ENCODE peak calls at places on chromosomes 5 and 9, in nine cellular contexts. One of them, this sample, is unnamed.

GRCh38 chr5:125375143-125375542 is 628.7 kb upstream of the ZNF608 start:
- DNase-seq in IMR-90: no peak
- DNase-seq in stomach: no peak
- DNase-seq in SK-N-SH: no peak
- DNase-seq in cardiac muscle cell: no peak
- DNase-seq in esophagus squamous epithelium: no peak
- DNase-seq in left ventricle myocardium inferior: no peak
- DNase-seq in pancreas: no peak
- DNase-seq in heart right ventricle: no peak
- DNase-seq in this sample: no peak

GRCh38 chr9:111412280-111412679 is 71.9 kb downstream of the ECPAS start:
- DNase-seq in IMR-90: no peak
- DNase-seq in stomach: no peak
- DNase-seq in SK-N-SH: no peak
- DNase-seq in cardiac muscle cell: no peak
- DNase-seq in esophagus squamous epithelium: no peak
- DNase-seq in left ventricle myocardium inferior: no peak
- DNase-seq in pancreas: no peak
- DNase-seq in heart right ventricle: no peak
- DNase-seq in this sample: no peak

GRCh38 chr9:137417161-137418021 is 5.6 kb downstream of the EXD3 start:
- DNase-seq in IMR-90: no peak
- DNase-seq in stomach: no peak
- DNase-seq in SK-N-SH: no peak
- DNase-seq in cardiac muscle cell: no peak
- DNase-seq in esophagus squamous epithelium: no peak
- DNase-seq in left ventricle myocardium inferior: no peak
- DNase-seq in pancreas: peak; percentile 68
- DNase-seq in heart right ventricle: no peak
- DNase-seq in this sample: no peak

GRCh38 chr5:178312900-178313299 is 80.3 kb upstream of the PHYKPL start:
- DNase-seq in IMR-90: no peak
- DNase-seq in stomach: peak; percentile 57
- DNase-seq in SK-N-SH: no peak
- DNase-seq in cardiac muscle cell: no peak
- DNase-seq in esophagus squamous epithelium: no peak
- DNase-seq in left ventricle myocardium inferior: no peak
- DNase-seq in pancreas: peak; percentile 16
- DNase-seq in heart right ventricle: peak; percentile 43
- DNase-seq in this sample: no peak

GRCh38 chr9:130472184-130472705 is 27.5 kb downstream of the ASS1 start:
- DNase-seq in IMR-90: no peak
- DNase-seq in stomach: no peak
- DNase-seq in SK-N-SH: no peak
- DNase-seq in cardiac muscle cell: no peak
- DNase-seq in esophagus squamous epithelium: no peak
- DNase-seq in left ventricle myocardium inferior: no peak
- DNase-seq in pancreas: no peak
- DNase-seq in heart right ventricle: no peak
- DNase-seq in this sample: no peak

GRCh38 chr9:98635374-98635773 is 73.4 kb downstream of the GABBR2 start:
- DNase-seq in IMR-90: peak; percentile 62
- DNase-seq in stomach: no peak
- DNase-seq in SK-N-SH: no peak
- DNase-seq in cardiac muscle cell: no peak
- DNase-seq in esophagus squamous epithelium: no peak
- DNase-seq in left ventricle myocardium inferior: no peak
- DNase-seq in pancreas: no peak
- DNase-seq in heart right ventricle: no peak
- DNase-seq in this sample: no peak

GRCh38 chr9:22211588-22212360 is 202.7 kb upstream of the CDKN2B start:
- DNase-seq in IMR-90: peak; percentile 93
- DNase-seq in stomach: no peak
- DNase-seq in SK-N-SH: no peak
- DNase-seq in cardiac muscle cell: no peak
- DNase-seq in esophagus squamous epithelium: no peak
- DNase-seq in left ventricle myocardium inferior: no peak
- DNase-seq in pancreas: no peak
- DNase-seq in heart right ventricle: no peak
- DNase-seq in this sample: no peak

GRCh38 chr9:89789922-89790510 is 185.2 kb downstream of the GADD45G start:
- DNase-seq in IMR-90: no peak
- DNase-seq in stomach: no peak
- DNase-seq in SK-N-SH: no peak
- DNase-seq in cardiac muscle cell: no peak
- DNase-seq in esophagus squamous epithelium: no peak
- DNase-seq in left ventricle myocardium inferior: no peak
- DNase-seq in pancreas: no peak
- DNase-seq in heart right ventricle: no peak
- DNase-seq in this sample: no peak

GRCh38 chr5:59361454-59361853 is 532.1 kb downstream of the PDE4D start:
- DNase-seq in IMR-90: no peak
- DNase-seq in stomach: no peak
- DNase-seq in SK-N-SH: no peak
- DNase-seq in cardiac muscle cell: no peak
- DNase-seq in esophagus squamous epithelium: no peak
- DNase-seq in left ventricle myocardium inferior: no peak
- DNase-seq in pancreas: no peak
- DNase-seq in heart right ventricle: no peak
- DNase-seq in this sample: no peak

GRCh38 chr9:1453636-1454035 is 403.5 kb downstream of the DMRT2 start:
- DNase-seq in IMR-90: no peak
- DNase-seq in stomach: no peak
- DNase-seq in SK-N-SH: no peak
- DNase-seq in cardiac muscle cell: no peak
- DNase-seq in esophagus squamous epithelium: no peak
- DNase-seq in left ventricle myocardium inferior: no peak
- DNase-seq in pancreas: no peak
- DNase-seq in heart right ventricle: no peak
- DNase-seq in this sample: no peak
- TF ChIP-seq CTCF in IMR-90: no peak
- TF ChIP-seq CTCF in stomach: no peak
- TF ChIP-seq CTCF in SK-N-SH: no peak
- TF ChIP-seq CTCF in cardiac muscle cell: no peak
- TF ChIP-seq CTCF in esophagus squamous epithelium: no peak
- TF ChIP-seq CTCF in left ventricle myocardium inferior: no peak
- TF ChIP-seq CTCF in pancreas: no peak
- TF ChIP-seq CTCF in heart right ventricle: no peak
- TF ChIP-seq CTCF in this sample: no peak

DNA sequence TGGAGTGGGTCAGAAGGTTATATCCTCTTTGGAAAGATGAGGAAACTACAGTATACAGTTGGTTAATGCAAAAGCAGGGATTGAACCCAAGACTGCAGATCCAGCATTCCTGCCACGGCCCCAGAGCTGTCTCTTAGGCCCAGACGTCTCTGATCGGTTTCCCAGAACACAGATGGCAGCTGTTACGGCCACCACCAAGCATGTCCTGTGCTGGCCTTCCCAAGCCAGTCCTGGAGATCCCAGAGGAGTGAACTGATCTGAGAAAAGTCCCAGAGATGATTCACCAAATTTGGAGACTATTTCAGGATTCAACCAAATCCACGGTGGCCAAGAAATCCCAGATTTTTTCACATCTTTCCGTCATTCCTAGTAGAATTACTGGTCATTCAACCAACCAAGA is 20.1 kb downstream of the TNIP1 start:
- DNase-seq in IMR-90: no peak
- DNase-seq in stomach: no peak
- DNase-seq in SK-N-SH: no peak
- DNase-seq in cardiac muscle cell: no peak
- DNase-seq in esophagus squamous epithelium: no peak
- DNase-seq in left ventricle myocardium inferior: no peak
- DNase-seq in pancreas: no peak
- DNase-seq in heart right ventricle: no peak
- DNase-seq in this sample: no peak
- H3K27ac ChIP-seq in IMR-90: no peak overlapping the region
- H3K27ac ChIP-seq in stomach: peak overlapping the region; percentile 71
- H3K27ac ChIP-seq in SK-N-SH: no peak overlapping the region
- H3K27ac ChIP-seq in cardiac muscle cell: no peak overlapping the region
- H3K27ac ChIP-seq in esophagus squamous epithelium: peak overlapping the region; percentile 59
- H3K27ac ChIP-seq in left ventricle myocardium inferior: peak overlapping the region; percentile 93
- H3K27ac ChIP-seq in pancreas: no peak overlapping the region
- H3K27ac ChIP-seq in heart right ventricle: peak overlapping the region; percentile 89
- H3K27ac ChIP-seq in this sample: no peak overlapping the region

GRCh38 chr5:157215826-157216167 is 35.2 kb downstream of the ITK start:
- DNase-seq in IMR-90: no peak
- DNase-seq in stomach: no peak
- DNase-seq in SK-N-SH: no peak
- DNase-seq in cardiac muscle cell: no peak
- DNase-seq in esophagus squamous epithelium: no peak
- DNase-seq in left ventricle myocardium inferior: no peak
- DNase-seq in pancreas: no peak
- DNase-seq in heart right ventricle: no peak
- DNase-seq in this sample: no peak

GRCh38 chr5:157214399-157214798 is 33.8 kb downstream of the ITK start:
- DNase-seq in IMR-90: no peak
- DNase-seq in stomach: no peak
- DNase-seq in SK-N-SH: no peak
- DNase-seq in cardiac muscle cell: no peak
- DNase-seq in esophagus squamous epithelium: no peak
- DNase-seq in left ventricle myocardium inferior: no peak
- DNase-seq in pancreas: no peak
- DNase-seq in heart right ventricle: no peak
- DNase-seq in this sample: no peak

GRCh38 chr5:157213527-157214243 is 33.0 kb downstream of the ITK start:
- DNase-seq in IMR-90: no peak
- DNase-seq in stomach: no peak
- DNase-seq in SK-N-SH: no peak
- DNase-seq in cardiac muscle cell: no peak
- DNase-seq in esophagus squamous epithelium: no peak
- DNase-seq in left ventricle myocardium inferior: no peak
- DNase-seq in pancreas: no peak
- DNase-seq in heart right ventricle: no peak
- DNase-seq in this sample: no peak

GRCh38 chr5:157215143-157215825 is 34.6 kb downstream of the ITK start:
- DNase-seq in IMR-90: no peak
- DNase-seq in stomach: no peak
- DNase-seq in SK-N-SH: no peak
- DNase-seq in cardiac muscle cell: no peak
- DNase-seq in esophagus squamous epithelium: no peak
- DNase-seq in left ventricle myocardium inferior: no peak
- DNase-seq in pancreas: no peak
- DNase-seq in heart right ventricle: no peak
- DNase-seq in this sample: no peak

GRCh38 chr5:157212307-157212706 is 31.7 kb downstream of the ITK start:
- DNase-seq in IMR-90: no peak
- DNase-seq in stomach: no peak
- DNase-seq in SK-N-SH: no peak
- DNase-seq in cardiac muscle cell: no peak
- DNase-seq in esophagus squamous epithelium: no peak
- DNase-seq in left ventricle myocardium inferior: no peak
- DNase-seq in pancreas: no peak
- DNase-seq in heart right ventricle: no peak
- DNase-seq in this sample: no peak
- H3K36me3 ChIP-seq in IMR-90: no peaks in the 10 kb centered on the region
- H3K36me3 ChIP-seq in stomach: no peaks in the 10 kb centered on the region
- H3K36me3 ChIP-seq in SK-N-SH: no peaks in the 10 kb centered on the region
- H3K36me3 ChIP-seq in cardiac muscle cell: no peaks in the 10 kb centered on the region
- H3K36me3 ChIP-seq in esophagus squamous epithelium: no peaks in the 10 kb centered on the region
- H3K36me3 ChIP-seq in left ventricle myocardium inferior: no peaks in the 10 kb centered on the region
- H3K36me3 ChIP-seq in pancreas: no peaks in the 10 kb centered on the region
- H3K36me3 ChIP-seq in heart right ventricle: no peaks in the 10 kb centered on the region
- H3K36me3 ChIP-seq in this sample: no peaks in the 10 kb centered on the region

DNA sequence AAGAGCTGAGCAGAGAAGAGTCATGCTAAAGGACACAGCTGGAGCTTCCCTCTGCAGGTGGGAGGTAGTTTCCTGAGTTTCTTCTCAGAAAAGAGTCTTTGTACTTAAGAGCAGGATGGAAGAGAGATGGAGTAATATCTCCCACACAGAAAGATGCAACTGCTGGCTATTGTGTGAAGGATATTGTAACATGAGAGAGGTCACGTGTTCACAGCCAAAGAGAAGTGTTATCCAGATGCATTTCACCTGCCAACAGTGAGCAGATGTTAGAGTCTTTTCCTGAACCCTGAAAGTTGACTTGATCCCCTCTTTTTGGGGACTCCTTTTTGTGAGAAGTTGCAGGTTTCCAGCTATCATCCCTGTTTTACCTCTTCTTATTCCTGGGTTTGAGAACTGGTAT is 14.0 kb upstream of the TRIO start:
- DNase-seq in IMR-90: no peak
- DNase-seq in stomach: no peak
- DNase-seq in SK-N-SH: no peak
- DNase-seq in cardiac muscle cell: no peak
- DNase-seq in esophagus squamous epithelium: no peak
- DNase-seq in left ventricle myocardium inferior: no peak
- DNase-seq in pancreas: no peak
- DNase-seq in heart right ventricle: no peak
- DNase-seq in this sample: no peak
- TF ChIP-seq CTCF in IMR-90: no peak
- TF ChIP-seq CTCF in stomach: no peak
- TF ChIP-seq CTCF in SK-N-SH: no peak
- TF ChIP-seq CTCF in cardiac muscle cell: no peak
- TF ChIP-seq CTCF in esophagus squamous epithelium: no peak
- TF ChIP-seq CTCF in left ventricle myocardium inferior: no peak
- TF ChIP-seq CTCF in pancreas: no peak
- TF ChIP-seq CTCF in heart right ventricle: no peak
- TF ChIP-seq CTCF in this sample: no peak